ENCODE peak calls at places on chromosomes 2 and 18, in four cellular contexts. One of them, this sample, is unnamed. For H3K27me3, the result is how much of the 10 kb centered on the place peaks cover.

GRCh38 chr2:120631719-120632118 is 103.9 kb upstream of the GLI2 start:
- DNase-seq in MM.1S: no peak
- DNase-seq in CD4-positive, alpha-beta memory T cell: no peak
- DNase-seq in tibial artery: peak
- DNase-seq in this sample: no peak

GRCh38 chr2:191869781-191870180 is 22.9 kb upstream of the CAVIN2 start:
- DNase-seq in CD4-positive, alpha-beta memory T cell: no peak
- DNase-seq in tibial artery: no peak
- DNase-seq in MM.1S: no peak
- DNase-seq in this sample: no peak

GRCh38 chr18:78976697-78977626 is 2.7 kb upstream of the SALL3 start:
- DNase-seq in MM.1S: no peak
- DNase-seq in CD4-positive, alpha-beta memory T cell: no peak
- DNase-seq in tibial artery: no peak
- DNase-seq in this sample: no peak

GRCh38 chr18:54532962-54533361 is 58.1 kb upstream of the DYNAP start:
- DNase-seq in MM.1S: no peak
- DNase-seq in tibial artery: no peak
- DNase-seq in CD4-positive, alpha-beta memory T cell: no peak
- DNase-seq in this sample: no peak

GRCh38 chr2:180442860-180443644 is 436.0 kb upstream of the CWC22 start:
- DNase-seq in CD4-positive, alpha-beta memory T cell: no peak
- DNase-seq in tibial artery: no peak
- DNase-seq in MM.1S: no peak
- DNase-seq in this sample: no peak

GRCh38 chr2:85797959-85798358 is 44.2 kb downstream of the ATOH8 start:
- DNase-seq in MM.1S: no peak
- DNase-seq in tibial artery: no peak
- DNase-seq in CD4-positive, alpha-beta memory T cell: no peak
- DNase-seq in this sample: no peak

GRCh38 chr2:47487498-47487875 is 84.5 kb downstream of the MSH2 start:
- DNase-seq in MM.1S: no peak
- DNase-seq in CD4-positive, alpha-beta memory T cell: no peak
- DNase-seq in tibial artery: no peak
- DNase-seq in this sample: no peak

GRCh38 chr18:376307-376706 is 108.5 kb upstream of the THOC1 start:
- DNase-seq in CD4-positive, alpha-beta memory T cell: no peak
- DNase-seq in MM.1S: no peak
- DNase-seq in tibial artery: no peak
- DNase-seq in this sample: no peak

GRCh38 chr2:230144348-230144747 is 75.4 kb downstream of the SP110 start:
- DNase-seq in tibial artery: no peak
- DNase-seq in CD4-positive, alpha-beta memory T cell: no peak
- DNase-seq in MM.1S: no peak
- DNase-seq in this sample: no peak

GRCh38 chr2:232523682-232524597 is 2.0 kb upstream of the CHRND start:
- DNase-seq in CD4-positive, alpha-beta memory T cell: no peak
- DNase-seq in MM.1S: no peak
- DNase-seq in tibial artery: no peak
- DNase-seq in this sample: no peak

GRCh38 chr2:88669371-88670214 is 21.9 kb upstream of the RPIA start:
- DNase-seq in tibial artery: no peak
- DNase-seq in CD4-positive, alpha-beta memory T cell: peak
- DNase-seq in MM.1S: peak
- DNase-seq in this sample: no peak

GRCh38 chr2:134683561-134684112 is 35.2 kb downstream of the TMEM163 start:
- DNase-seq in MM.1S: no peak
- DNase-seq in CD4-positive, alpha-beta memory T cell: no peak
- DNase-seq in tibial artery: no peak
- DNase-seq in this sample: no peak

GRCh38 chr2:7767902-7768301 is 850.7 kb downstream of the RNF144A start:
- DNase-seq in tibial artery: no peak
- DNase-seq in CD4-positive, alpha-beta memory T cell: no peak
- DNase-seq in MM.1S: no peak
- DNase-seq in this sample: no peak

GRCh38 chr2:64766841-64767669 is 113.3 kb upstream of the SERTAD2 start:
- DNase-seq in CD4-positive, alpha-beta memory T cell: peak
- DNase-seq in MM.1S: peak
- DNase-seq in tibial artery: no peak
- DNase-seq in this sample: no peak

GRCh38 chr2:64018715-64019082 is 529 bp downstream of the VPS54 start:
- DNase-seq in MM.1S: peak
- DNase-seq in CD4-positive, alpha-beta memory T cell: no peak
- DNase-seq in tibial artery: peak
- DNase-seq in this sample: no peak

GRCh38 chr2:79857888-79858287 is 345.0 kb downstream of the CTNNA2 start:
- DNase-seq in MM.1S: no peak
- DNase-seq in CD4-positive, alpha-beta memory T cell: no peak
- DNase-seq in tibial artery: no peak
- DNase-seq in this sample: no peak

GRCh38 chr18:63518178-63519012 is 23.8 kb upstream of the SERPINB12 start:
- DNase-seq in MM.1S: peak
- DNase-seq in CD4-positive, alpha-beta memory T cell: peak
- DNase-seq in tibial artery: no peak
- DNase-seq in this sample: no peak

GRCh38 chr2:74102516-74102915 is 45.2 kb downstream of the BOLA3 start:
- DNase-seq in tibial artery: no peak
- DNase-seq in MM.1S: no peak
- DNase-seq in CD4-positive, alpha-beta memory T cell: no peak
- DNase-seq in this sample: no peak

GRCh38 chr18:76493213-76494107 is 1.6 kb downstream of the ZNF516 start:
- DNase-seq in tibial artery: no peak
- DNase-seq in CD4-positive, alpha-beta memory T cell: peak
- DNase-seq in MM.1S: peak
- DNase-seq in this sample: no peak

GRCh38 chr2:217338306-217338916 is 478.5 kb upstream of the TNP1 start:
- DNase-seq in MM.1S: no peak
- DNase-seq in tibial artery: no peak
- DNase-seq in CD4-positive, alpha-beta memory T cell: no peak
- DNase-seq in this sample: no peak

GRCh38 chr2:144516417-144516980 is 3.4 kb downstream of the ZEB2 start:
- DNase-seq in MM.1S: no peak
- DNase-seq in tibial artery: peak
- DNase-seq in CD4-positive, alpha-beta memory T cell: no peak
- DNase-seq in this sample: no peak

GRCh38 chr2:236776695-236777251 is 207.1 kb downstream of the ACKR3 start:
- DNase-seq in MM.1S: no peak
- DNase-seq in tibial artery: peak
- DNase-seq in CD4-positive, alpha-beta memory T cell: no peak
- DNase-seq in this sample: no peak

GRCh38 chr2:194104687-194105086 is 1552.3 kb upstream of the SLC39A10 start:
- DNase-seq in CD4-positive, alpha-beta memory T cell: no peak
- DNase-seq in tibial artery: no peak
- DNase-seq in MM.1S: peak
- DNase-seq in this sample: no peak

GRCh38 chr2:233065954-233066470 is 5.9 kb downstream of the INPP5D start:
- DNase-seq in CD4-positive, alpha-beta memory T cell: no peak
- DNase-seq in MM.1S: no peak
- DNase-seq in tibial artery: peak
- DNase-seq in this sample: no peak

GRCh38 chr18:46916551-46917107 is 678 bp downstream of the PIAS2 start:
- DNase-seq in tibial artery: no peak
- DNase-seq in MM.1S: peak
- DNase-seq in CD4-positive, alpha-beta memory T cell: no peak
- DNase-seq in this sample: peak

GRCh38 chr2:156400704-156401678 is 35.2 kb upstream of the GPD2 start:
- DNase-seq in CD4-positive, alpha-beta memory T cell: peak
- DNase-seq in MM.1S: peak
- DNase-seq in tibial artery: peak
- DNase-seq in this sample: peak

GRCh38 chr2:156399950-156400703 is 36.1 kb upstream of the GPD2 start:
- DNase-seq in CD4-positive, alpha-beta memory T cell: no peak
- DNase-seq in tibial artery: peak
- DNase-seq in MM.1S: peak
- DNase-seq in this sample: no peak

GRCh38 chr2:156399224-156399949 is 36.8 kb upstream of the GPD2 start:
- DNase-seq in tibial artery: no peak
- DNase-seq in MM.1S: no peak
- DNase-seq in CD4-positive, alpha-beta memory T cell: no peak
- DNase-seq in this sample: no peak

GRCh38 chr2:156398176-156398575 is 38.0 kb upstream of the GPD2 start:
- DNase-seq in CD4-positive, alpha-beta memory T cell: no peak
- DNase-seq in tibial artery: no peak
- DNase-seq in MM.1S: no peak
- DNase-seq in this sample: no peak

DNA sequence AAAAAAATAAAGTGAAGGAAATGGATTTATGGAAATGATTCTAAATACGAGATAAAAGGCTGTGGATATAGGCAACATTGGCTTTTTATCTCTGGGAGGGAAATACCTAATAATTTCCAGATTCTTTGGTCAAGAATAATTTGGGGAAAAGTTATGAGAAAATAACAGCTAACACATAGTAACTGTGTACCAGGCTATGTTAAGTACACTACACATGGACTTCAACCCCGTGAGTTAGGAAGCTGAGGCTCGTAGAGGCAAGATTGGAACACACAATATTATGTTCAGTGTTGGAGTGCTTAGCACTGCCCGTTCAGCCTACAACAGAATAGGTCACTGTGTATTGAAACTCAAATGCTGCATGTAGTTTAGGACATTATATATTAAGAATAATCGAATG is 34.3 kb upstream of the GPD2 start:
- DNase-seq in tibial artery: no peak
- DNase-seq in CD4-positive, alpha-beta memory T cell: no peak
- DNase-seq in MM.1S: no peak
- DNase-seq in this sample: no peak
- H3K4me3 ChIP-seq in tibial artery: no peak
- H3K4me3 ChIP-seq in CD4-positive, alpha-beta memory T cell: no peak
- H3K4me3 ChIP-seq in MM.1S: no peak
- H3K4me3 ChIP-seq in this sample: no peak

GRCh38 chr2:45448217-45448616 is 162.8 kb downstream of the SRBD1 start:
- DNase-seq in MM.1S: no peak
- DNase-seq in tibial artery: no peak
- DNase-seq in CD4-positive, alpha-beta memory T cell: no peak
- DNase-seq in this sample: no peak

GRCh38 chr2:45443012-45443411 is 168.1 kb downstream of the SRBD1 start:
- DNase-seq in CD4-positive, alpha-beta memory T cell: no peak
- DNase-seq in tibial artery: no peak
- DNase-seq in MM.1S: no peak
- DNase-seq in this sample: no peak

GRCh38 chr2:45446016-45446415 is 165.1 kb downstream of the SRBD1 start:
- DNase-seq in tibial artery: no peak
- DNase-seq in MM.1S: no peak
- DNase-seq in CD4-positive, alpha-beta memory T cell: no peak
- DNase-seq in this sample: no peak

GRCh38 chr2:45442026-45442425 is 169.0 kb downstream of the SRBD1 start:
- DNase-seq in tibial artery: no peak
- DNase-seq in CD4-positive, alpha-beta memory T cell: no peak
- DNase-seq in MM.1S: peak
- DNase-seq in this sample: no peak

GRCh38 chr2:45444991-45445390 is 166.1 kb downstream of the SRBD1 start:
- DNase-seq in MM.1S: no peak
- DNase-seq in CD4-positive, alpha-beta memory T cell: no peak
- DNase-seq in tibial artery: no peak
- DNase-seq in this sample: no peak
- H3K27ac ChIP-seq in MM.1S: no peak
- H3K27ac ChIP-seq in CD4-positive, alpha-beta memory T cell: no peak
- H3K27ac ChIP-seq in tibial artery: no peak
- H3K27ac ChIP-seq in this sample: no peak

GRCh38 chr2:189579585-189579984 is 1.0 kb downstream of the SLC40A1 start:
- DNase-seq in tibial artery: no peak
- DNase-seq in CD4-positive, alpha-beta memory T cell: no peak
- DNase-seq in MM.1S: no peak
- DNase-seq in this sample: no peak

GRCh38 chr2:189580662-189581353 is at the start of gene SLC40A1:
- DNase-seq in tibial artery: peak
- DNase-seq in MM.1S: peak
- DNase-seq in CD4-positive, alpha-beta memory T cell: peak
- DNase-seq in this sample: peak

GRCh38 chr2:189578272-189578671 is 2.3 kb downstream of the SLC40A1 start:
- DNase-seq in tibial artery: no peak
- DNase-seq in CD4-positive, alpha-beta memory T cell: no peak
- DNase-seq in MM.1S: no peak
- DNase-seq in this sample: no peak

GRCh38 chr2:189581354-189582139 is 961 bp upstream of the SLC40A1 start:
- DNase-seq in CD4-positive, alpha-beta memory T cell: no peak
- DNase-seq in MM.1S: no peak
- DNase-seq in tibial artery: peak
- DNase-seq in this sample: no peak

GRCh38 chr2:189580267-189580661 is 322 bp downstream of the SLC40A1 start:
- DNase-seq in CD4-positive, alpha-beta memory T cell: no peak
- DNase-seq in MM.1S: peak
- DNase-seq in tibial artery: peak
- DNase-seq in this sample: no peak
- H3K27me3 ChIP-seq in CD4-positive, alpha-beta memory T cell: under half
- H3K27me3 ChIP-seq in MM.1S: under half
- H3K27me3 ChIP-seq in tibial artery: under half
- H3K27me3 ChIP-seq in this sample: under half

DNA sequence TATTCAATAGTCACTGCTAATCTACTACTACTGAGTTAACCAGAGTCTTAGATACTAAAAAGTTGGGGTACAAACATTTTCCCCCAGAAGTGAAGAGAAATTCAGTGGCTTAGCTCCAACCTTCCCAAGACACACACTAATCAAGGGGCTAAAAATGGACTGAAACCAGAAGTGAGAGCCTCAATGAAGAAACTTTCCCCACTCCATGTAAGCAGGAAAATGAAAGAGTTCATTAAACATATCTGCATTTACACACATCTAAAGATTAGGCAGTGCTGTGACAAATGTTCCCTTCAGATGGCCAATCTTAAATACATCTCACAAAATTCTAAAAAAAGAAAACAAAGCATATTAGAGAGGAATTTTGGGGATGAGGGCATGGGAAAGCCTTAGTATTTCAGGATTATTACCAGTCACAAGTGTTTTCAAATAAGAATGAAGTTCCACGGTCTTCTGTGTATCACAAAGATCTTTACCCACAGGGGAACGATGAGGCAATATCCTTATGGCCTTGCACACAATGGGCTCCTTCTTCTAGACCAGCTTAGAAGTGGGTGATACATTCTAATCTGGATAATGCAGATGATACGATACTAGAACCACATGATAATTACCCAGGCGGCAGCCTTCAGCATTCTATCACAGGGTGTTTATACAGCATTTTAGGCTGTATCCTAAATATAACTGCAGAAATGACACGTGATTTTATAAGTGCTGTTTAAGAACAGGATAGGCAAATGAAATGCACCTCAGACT is 17.1 kb downstream of the ANKRD44 start:
- DNase-seq in CD4-positive, alpha-beta memory T cell: peak
- DNase-seq in tibial artery: no peak
- DNase-seq in MM.1S: peak
- DNase-seq in this sample: peak
- H3K4me3 ChIP-seq in CD4-positive, alpha-beta memory T cell: peak
- H3K4me3 ChIP-seq in tibial artery: no peak
- H3K4me3 ChIP-seq in MM.1S: peak
- H3K4me3 ChIP-seq in this sample: peak